ENCODE peak calls at places on chromosomes 13 and 19, in eight cellular contexts. N, O, A, B, W, J, K and M are unnamed samples.

GRCh38 chr19:15431396-15432017 is 12.7 kb upstream of the AKAP8L start:
- DNase-seq in W (no peak), O (no peak), B (no peak), A (no peak), N (no peak), K (no peak), J (no peak), M (no peak)

GRCh38 chr13:31043891-31044657 is 111.6 kb downstream of the TEX26 start:
- DNase-seq in B (peak; percentile 67), O (peak; percentile 84), N (peak; percentile 87), J (peak; percentile 74), K (peak; percentile 69), W (peak; percentile 57), A (peak; percentile 67), M (peak; percentile 64)

GRCh38 chr13:73449258-73449657 is 390.5 kb downstream of the KLF5 start:
- DNase-seq in K (no peak), J (no peak), A (no peak), W (no peak), B (no peak), N (no peak), O (no peak), M (no peak)

GRCh38 chr13:50916701-50917184 is 7.2 kb downstream of the RNASEH2B start:
- DNase-seq in W (no peak), O (peak; percentile 51), B (peak; percentile 17), J (no peak), N (no peak), A (no peak), K (no peak), M (no peak)

GRCh38 chr13:113155982-113156655 is 2.3 kb upstream of the PROZ start:
- DNase-seq in W (no peak), B (no peak), O (no peak), K (no peak), N (no peak), A (no peak), J (no peak), M (no peak)

GRCh38 chr13:36912369-36912768 is 7.7 kb downstream of the SMAD9 start:
- DNase-seq in J (no peak), W (no peak), B (no peak), N (no peak), K (no peak), O (no peak), A (no peak), M (no peak)

GRCh38 chr19:45355402-45355801 is 14.9 kb downstream of the KLC3 start:
- DNase-seq in K (no peak), B (no peak), O (no peak), J (no peak), W (no peak), A (no peak), N (no peak), M (no peak)

GRCh38 chr19:1651548-1652394 is 644 bp downstream of the TCF3 start:
- DNase-seq in N (peak; percentile 46), K (peak; percentile 42), A (peak; percentile 22), O (peak; percentile 67), B (peak; percentile 41), J (peak; percentile 36), W (no peak), M (peak; percentile 39)

GRCh38 chr19:16702123-16702522 is 17.5 kb upstream of the NWD1 start:
- DNase-seq in B (peak; percentile 46), W (peak; percentile 13), A (no peak), O (no peak), J (no peak), N (no peak), K (no peak), M (no peak)

GRCh38 chr13:49093376-49093775 is 117.7 kb downstream of the FNDC3A start:
- DNase-seq in O (no peak), A (no peak), N (no peak), B (no peak), J (no peak), K (no peak), W (no peak), M (no peak)

GRCh38 chr13:113936166-113936565 is 37.7 kb downstream of the C13orf46 start:
- DNase-seq in B (no peak), K (no peak), A (no peak), J (no peak), N (no peak), O (no peak), W (no peak), M (no peak)

GRCh38 chr19:38838208-38838985 is 6.8 kb upstream of the ECH1 start:
- DNase-seq in N (peak; percentile 59), W (no peak), O (peak; percentile 19), B (no peak), J (peak; percentile 32), K (no peak), A (no peak), M (no peak)

GRCh38 chr13:113647351-113648217 is 10.4 kb downstream of the ATP4B start:
- DNase-seq in W (no peak), O (peak; percentile 95), A (no peak), N (no peak), B (peak; percentile 89), J (no peak), K (no peak), M (no peak)

GRCh38 chr19:54266133-54266532 is 9.1 kb upstream of the LILRB5 start:
- DNase-seq in A (peak; percentile 43), K (peak; percentile 88), J (peak; percentile 52), N (peak; percentile 89), O (peak; percentile 83), W (peak; percentile 36), B (peak; percentile 73), M (peak; percentile 20)

GRCh38 chr19:2394054-2394668 is 33.2 kb downstream of the TIMM13 start:
- DNase-seq in K (no peak), O (no peak), W (no peak), B (no peak), N (no peak), A (no peak), J (no peak), M (no peak)

GRCh38 chr13:95260031-95260525 is 41.2 kb downstream of the ABCC4 start:
- DNase-seq in W (no peak), N (no peak), A (no peak), K (no peak), B (no peak), O (no peak), J (no peak), M (no peak)

GRCh38 chr13:26600345-26600761 is 42.9 kb downstream of the WASF3 start:
- DNase-seq in K (no peak), J (no peak), N (no peak), A (no peak), O (no peak), W (no peak), B (no peak), M (no peak)

GRCh38 chr13:24694907-24695306 is 14.7 kb downstream of the ATP12A start:
- DNase-seq in J (no peak), N (no peak), B (no peak), W (no peak), O (no peak), K (no peak), A (no peak), M (no peak)

GRCh38 chr19:17496337-17496997 is 15.0 kb upstream of the PGLS start:
- DNase-seq in A (peak; percentile 69), J (peak; percentile 74), B (peak; percentile 63), N (peak; percentile 78), K (peak; percentile 56), O (peak; percentile 74), W (no peak), M (peak; percentile 72)

DNA sequence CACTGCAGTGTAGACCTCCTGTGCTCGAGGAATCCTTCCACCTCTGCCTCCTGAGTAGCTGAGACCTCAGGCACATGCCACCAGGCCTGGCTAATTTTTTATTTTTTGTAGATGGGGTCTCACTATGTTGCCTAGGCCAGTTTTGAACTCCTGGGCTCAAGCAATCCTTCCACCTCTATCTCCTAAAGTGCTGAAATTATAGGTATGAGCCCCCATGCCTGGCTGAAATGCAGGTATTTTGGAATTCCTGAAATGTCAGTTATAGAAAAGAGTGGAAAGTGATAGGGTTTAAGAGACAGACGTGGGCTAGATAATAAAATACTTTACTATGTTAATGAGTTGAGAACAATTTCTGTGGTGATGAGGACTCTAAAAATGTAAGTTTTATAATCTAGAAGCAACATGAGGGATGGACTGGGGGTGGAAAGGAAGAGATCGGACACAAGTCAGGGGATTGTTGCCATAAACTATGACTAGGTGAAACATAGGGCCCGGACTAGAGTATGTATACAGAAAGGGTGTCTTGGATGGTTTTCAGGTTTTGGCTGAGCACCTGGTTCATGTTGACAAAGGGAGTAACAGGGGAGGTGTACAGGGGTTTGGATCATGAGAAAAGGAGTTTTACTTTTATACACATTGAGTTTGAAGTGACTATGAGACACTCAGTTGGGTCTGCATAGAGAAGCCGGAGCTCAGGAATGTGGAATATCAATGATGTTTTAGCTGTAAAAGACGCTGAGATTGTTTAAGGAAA is 165.6 kb upstream of the STARD13 start:
- DNase-seq in O (no peak), B (no peak), N (no peak), W (no peak), A (no peak), K (no peak), J (no peak), M (no peak)
- H3K9me3 ChIP-seq in O (no peaks in the 10 kb centered on the region), B (no peaks in the 10 kb centered on the region), N (no peaks in the 10 kb centered on the region), W (no peaks in the 10 kb centered on the region), A (no peaks in the 10 kb centered on the region), K (peaks cover 2% of the 10 kb centered on the region), J (no peaks in the 10 kb centered on the region), M (no peaks in the 10 kb centered on the region)

DNA sequence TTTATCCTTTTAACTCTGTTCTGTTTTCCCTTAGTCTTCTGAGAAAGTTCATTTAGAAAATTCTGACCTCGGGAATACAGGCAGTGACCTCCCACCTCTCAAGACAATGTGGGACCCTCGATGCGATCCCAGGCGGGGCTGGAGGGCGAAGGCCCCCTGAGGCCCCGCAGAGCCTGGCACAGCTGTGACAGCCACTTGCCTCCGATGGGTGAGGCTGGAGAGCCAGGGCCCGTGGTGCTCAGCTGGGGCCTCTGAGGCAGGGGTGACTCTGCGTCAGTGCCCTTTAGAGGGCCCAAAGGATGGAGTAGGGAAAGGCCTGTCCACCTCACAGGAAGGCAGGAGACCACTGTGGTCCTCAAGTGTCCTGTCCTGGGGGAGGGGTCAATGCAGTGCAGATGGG is 10.3 kb downstream of the GJA3 start:
- DNase-seq in O (no peak), W (no peak), N (no peak), A (no peak), B (no peak), J (no peak), K (no peak), M (no peak)
- H3K9me3 ChIP-seq in O (no peaks in the 10 kb centered on the region), W (no peaks in the 10 kb centered on the region), N (no peaks in the 10 kb centered on the region), A (no peaks in the 10 kb centered on the region), B (no peaks in the 10 kb centered on the region), J (no peaks in the 10 kb centered on the region), K (no peaks in the 10 kb centered on the region), M (no peaks in the 10 kb centered on the region)

GRCh38 chr19:7076151-7076550 is 6.6 kb downstream of the ZNF557 start:
- DNase-seq in O (no peak), A (no peak), B (no peak), J (no peak), K (no peak), W (no peak), N (no peak), M (no peak)
- H3K9me3 ChIP-seq in O (peaks cover 21% of the 10 kb centered on the region), A (peaks cover 18% of the 10 kb centered on the region), B (peaks cover 62% of the 10 kb centered on the region), J (peaks cover 64% of the 10 kb centered on the region), K (peaks cover 28% of the 10 kb centered on the region), W (peaks cover 66% of the 10 kb centered on the region), N (peaks cover 20% of the 10 kb centered on the region), M (peaks cover 41% of the 10 kb centered on the region)

GRCh38 chr19:22118132-22118531 is 65.8 kb downstream of the ZNF257 start:
- DNase-seq in J (no peak), O (no peak), N (no peak), K (no peak), A (no peak), W (no peak), B (no peak), M (no peak)
- H3K9me3 ChIP-seq in J (peaks cover 18% of the 10 kb centered on the region), O (no peaks in the 10 kb centered on the region), N (peaks cover 3% of the 10 kb centered on the region), K (peaks cover 19% of the 10 kb centered on the region), A (peaks cover 3% of the 10 kb centered on the region), W (peaks cover 23% of the 10 kb centered on the region), B (peaks cover 61% of the 10 kb centered on the region), M (peaks cover 5% of the 10 kb centered on the region)

GRCh38 chr13:46665630-46666482 is 112.9 kb downstream of the LRCH1 start:
- DNase-seq in A (no peak), O (no peak), K (no peak), J (no peak), N (peak; percentile 53), B (no peak), W (no peak), M (no peak)
- H3K9me3 ChIP-seq in A (no peaks in the 10 kb centered on the region), O (no peaks in the 10 kb centered on the region), K (no peaks in the 10 kb centered on the region), J (no peaks in the 10 kb centered on the region), N (no peaks in the 10 kb centered on the region), B (no peaks in the 10 kb centered on the region), W (no peaks in the 10 kb centered on the region), M (no peaks in the 10 kb centered on the region)